ENCODE peak calls at places on chromosomes 7 and 10, in eight cellular contexts. G, Y, A, E, Z, W, T and L are unnamed samples.

GRCh38 chr7:17130281-17131059 is 168.0 kb upstream of the AHR start:
- DNase-seq in Y (peak), T (no peak), A (peak), G (peak), W (no peak), E (no peak), Z (peak), L (peak)

GRCh38 chr10:44932338-44933116 is 21.4 kb downstream of the TMEM72 start:
- DNase-seq in T (peak), A (peak), E (peak), Y (peak), Z (peak), G (peak), W (peak), L (peak)

GRCh38 chr7:101945034-101945758 is 127.8 kb downstream of the CUX1 start:
- DNase-seq in A (no peak), Z (no peak), T (no peak), G (no peak), W (no peak), Y (no peak), E (no peak), L (no peak)

GRCh38 chr10:63866075-63866746 is 345.0 kb downstream of the REEP3 start:
- DNase-seq in E (peak), A (no peak), Z (peak), T (no peak), W (peak), G (peak), Y (peak), L (peak)

GRCh38 chr7:158495256-158495655 is 92.4 kb downstream of the PTPRN2 start:
- DNase-seq in W (no peak), Y (no peak), A (no peak), T (no peak), G (no peak), Z (no peak), E (no peak), L (no peak)

GRCh38 chr7:100154651-100155491 is 3.7 kb downstream of the TRAPPC14 start:
- DNase-seq in A (no peak), Z (no peak), Y (no peak), T (no peak), E (no peak), W (no peak), G (no peak), L (no peak)

GRCh38 chr10:74419491-74420466 is 268.8 kb downstream of the ADK start:
- DNase-seq in E (no peak), T (no peak), Y (peak), W (peak), G (peak), Z (no peak), A (no peak), L (peak)

GRCh38 chr10:77430530-77430929 is 207.1 kb downstream of the KCNMA1 start:
- DNase-seq in W (no peak), Z (no peak), A (no peak), T (no peak), E (no peak), G (no peak), Y (no peak), L (no peak)

GRCh38 chr7:12696001-12696400 is 8.6 kb downstream of the ARL4A start:
- DNase-seq in A (no peak), E (no peak), T (no peak), W (no peak), G (no peak), Z (no peak), Y (peak), L (no peak)